ENCODE peak calls at places on chromosome 21, in five cellular contexts. C is thoracic aorta; B is A549; Y is cardiac muscle cell; Z is CD8-positive, alpha-beta T cell. G is an unnamed sample. For H3K9me3, the result is how much of the 10 kb centered on the place peaks cover.

GRCh38 chr21:27562303-27562702 is 595.4 kb upstream of the ADAMTS5 start:
- DNase-seq in Y (no peak), B (no peak), C (no peak), Z (no peak), G (no peak)

GRCh38 chr21:15289896-15290841 is 225.4 kb upstream of the NRIP1 start:
- DNase-seq in B (no peak), Z (no peak), C (no peak), Y (peak), G (no peak)

GRCh38 chr21:41497008-41497407 is 10.9 kb downstream of the TMPRSS2 start:
- DNase-seq in Y (no peak), C (no peak), Z (no peak), B (no peak), G (no peak)

GRCh38 chr21:37370152-37371040 is 3.8 kb downstream of the DYRK1A start:
- DNase-seq in Y (no peak), C (no peak), Z (no peak), B (no peak), G (no peak)

GRCh38 chr21:37415938-37416337 is 49.4 kb downstream of the DYRK1A start:
- DNase-seq in C (no peak), Y (peak), Z (no peak), B (no peak), G (no peak)

GRCh38 chr21:37145635-37146111 is 72.6 kb downstream of the TTC3 start:
- DNase-seq in Z (no peak), B (no peak), C (no peak), Y (no peak), G (no peak)

GRCh38 chr21:42060166-42060565 is 11.0 kb upstream of the UMODL1 start:
- DNase-seq in Y (no peak), Z (no peak), C (no peak), B (no peak), G (no peak)

GRCh38 chr21:15415541-15416261 is 314.1 kb upstream of the USP25 start:
- DNase-seq in B (no peak), Z (no peak), C (no peak), Y (no peak), G (no peak)

GRCh38 chr21:22961248-22961647 is 1963.0 kb downstream of the NCAM2 start:
- DNase-seq in Y (no peak), Z (no peak), C (no peak), B (no peak), G (no peak)

GRCh38 chr21:17050646-17051045 is 462.2 kb upstream of the CXADR start:
- DNase-seq in C (no peak), Y (no peak), Z (no peak), B (no peak), G (no peak)

GRCh38 chr21:16196521-16197208 is 466.9 kb downstream of the USP25 start:
- DNase-seq in C (no peak), Z (no peak), Y (no peak), B (no peak), G (no peak)

GRCh38 chr21:36195613-36196012 is 39.0 kb downstream of the DOP1B start:
- DNase-seq in Z (no peak), C (no peak), Y (no peak), B (no peak), G (no peak)

GRCh38 chr21:15277498-15277897 is 212.7 kb upstream of the NRIP1 start:
- DNase-seq in Y (no peak), Z (no peak), C (no peak), B (no peak), G (no peak)

GRCh38 chr21:21151231-21151630 is 153.0 kb downstream of the NCAM2 start:
- DNase-seq in C (no peak), Z (no peak), Y (no peak), B (no peak), G (no peak)

GRCh38 chr21:28832013-28832714 is 160.5 kb downstream of the LTN1 start:
- DNase-seq in B (no peak), Z (peak), C (no peak), Y (peak), G (no peak)

GRCh38 chr21:16509466-16509865 is 779.7 kb downstream of the USP25 start:
- DNase-seq in B (no peak), C (no peak), Y (no peak), Z (no peak), G (no peak)

GRCh38 chr21:37452222-37452621 is 85.6 kb downstream of the DYRK1A start:
- DNase-seq in B (no peak), Z (no peak), Y (peak), C (peak), G (peak)

GRCh38 chr21:19510057-19510456 is 1106.5 kb upstream of the TMPRSS15 start:
- DNase-seq in B (no peak), Y (no peak), C (no peak), Z (no peak), G (no peak)

GRCh38 chr21:42232176-42232825 is 13.4 kb downstream of the ABCG1 start:
- DNase-seq in Z (no peak), B (no peak), Y (no peak), C (no peak), G (no peak)

GRCh38 chr21:17270234-17270633 is 242.6 kb upstream of the CXADR start:
- DNase-seq in Z (no peak), B (peak), Y (peak), C (no peak), G (peak)

GRCh38 chr21:36446296-36446695 is 33.6 kb downstream of the CLDN14 start:
- DNase-seq in Y (no peak), Z (no peak), C (no peak), B (no peak), G (no peak)

DNA sequence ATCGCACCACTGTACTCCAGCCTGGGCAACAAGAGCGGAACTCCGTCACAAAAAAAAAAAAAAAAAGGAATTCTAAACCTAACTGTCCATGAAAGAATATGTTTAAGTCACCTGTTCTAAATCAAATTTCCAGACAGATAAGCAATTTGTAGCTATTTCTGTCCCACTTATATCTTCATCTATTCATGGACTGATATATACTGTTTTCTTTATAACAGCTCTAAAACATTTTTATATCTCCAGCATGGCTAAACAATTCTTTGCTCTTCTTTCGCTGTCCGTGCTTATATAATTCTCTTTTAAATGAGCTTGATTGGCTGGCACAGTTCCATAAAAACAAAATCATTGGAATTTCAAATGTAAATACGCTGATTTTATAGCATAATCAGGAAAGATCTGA is 30.5 kb downstream of the BRWD1 start:
- DNase-seq in C (no peak), B (no peak), Y (no peak), Z (no peak), G (no peak)
- H3K9me3 ChIP-seq in C (under half), B (under half), Y (under half), Z (under half), G (under half)

DNA sequence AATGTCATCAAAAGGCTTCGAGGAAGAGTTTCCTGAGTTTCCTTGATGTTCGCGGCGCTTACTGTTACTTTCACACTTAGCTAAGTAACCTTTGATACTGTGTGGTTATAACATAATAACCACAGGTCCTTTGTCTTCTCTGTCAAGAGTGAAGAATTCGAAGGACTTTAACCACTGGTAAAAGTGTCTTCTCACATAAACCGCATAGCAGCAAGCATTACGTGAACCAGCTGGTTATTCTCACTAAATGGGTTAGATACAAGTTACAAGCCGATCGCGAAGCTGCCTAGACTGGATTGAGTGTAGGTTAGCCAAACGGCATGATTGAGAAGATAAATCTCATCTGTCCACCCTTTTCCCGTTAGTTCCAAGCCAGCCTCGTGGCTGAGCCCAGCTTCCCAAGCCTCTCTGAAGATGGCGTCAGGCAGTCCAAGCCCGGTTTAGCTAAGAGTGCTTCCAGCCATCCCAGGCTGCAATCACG is 18.3 kb upstream of the IFNGR2 start:
- DNase-seq in C (no peak), Y (no peak), Z (no peak), B (no peak), G (no peak)
- H3K27ac ChIP-seq in C (no peak), Y (no peak), Z (peak), B (no peak), G (no peak)

GRCh38 chr21:45290948-45291612 is 3.4 kb upstream of the POFUT2 start:
- DNase-seq in Y (no peak), C (no peak), Z (no peak), B (no peak), G (no peak)

GRCh38 chr21:45293214-45293725 is 5.6 kb upstream of the POFUT2 start:
- DNase-seq in B (no peak), Y (no peak), Z (no peak), C (no peak), G (no peak)

GRCh38 chr21:45291613-45292398 is 4.1 kb upstream of the POFUT2 start:
- DNase-seq in Y (no peak), C (no peak), Z (no peak), B (no peak), G (no peak)

GRCh38 chr21:45293726-45294401 is 6.2 kb upstream of the POFUT2 start:
- DNase-seq in Z (no peak), B (no peak), Y (no peak), C (no peak), G (no peak)

GRCh38 chr21:45292399-45293213 is 4.9 kb upstream of the POFUT2 start:
- DNase-seq in Z (peak), B (peak), Y (peak), C (peak), G (peak)
- TF ChIP-seq CTCF in Z (peak), B (peak), Y (peak), C (peak), G (peak)

DNA sequence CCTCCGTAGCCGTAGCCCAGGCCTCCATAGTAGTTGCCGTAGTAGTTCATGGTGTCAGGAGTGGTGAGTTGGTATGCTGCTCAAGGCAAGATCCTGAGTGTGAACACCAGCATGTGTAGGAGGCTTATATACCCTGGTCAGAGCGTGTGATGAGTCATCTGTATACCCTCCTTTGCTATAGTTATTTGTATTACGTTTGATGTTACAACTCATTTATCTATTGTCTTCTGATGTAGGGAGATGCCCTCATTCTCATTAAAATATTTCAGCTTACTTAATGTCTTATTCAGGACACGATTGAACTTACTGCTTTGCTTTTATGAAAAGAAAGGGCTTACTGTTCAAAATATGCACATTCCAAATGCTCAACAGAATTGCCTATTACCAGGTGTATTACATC is at the start of gene KRTAP19-5:
- DNase-seq in Z (no peak), C (no peak), Y (no peak), B (no peak), G (no peak)
- H3K9me3 ChIP-seq in Z (under half), C (under half), Y (under half), B (under half), G (under half)

DNA sequence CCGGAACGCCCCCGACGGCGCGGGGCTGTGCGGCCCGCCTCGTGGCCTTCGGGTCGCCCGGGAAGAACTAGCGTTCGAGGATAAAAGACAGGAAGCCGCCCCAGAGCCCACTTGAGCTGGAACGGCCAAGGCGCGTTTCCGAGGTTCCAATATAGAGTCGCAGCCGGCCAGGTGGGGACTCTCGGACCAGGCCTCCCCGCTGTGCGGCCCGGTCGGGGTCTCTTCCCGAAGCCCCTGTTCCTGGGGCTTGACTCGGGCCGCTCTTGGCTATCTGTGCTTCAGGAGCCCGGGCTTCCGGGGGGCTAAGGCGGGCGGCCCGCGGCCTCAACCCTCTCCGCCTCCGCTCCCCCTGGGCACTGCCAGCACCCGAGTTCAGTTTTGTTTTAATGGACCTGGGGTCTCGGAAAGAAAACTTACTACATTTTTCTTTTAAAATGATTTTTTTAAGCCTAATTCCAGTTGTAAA is 158.8 kb downstream of the RUNX1 start:
- DNase-seq in B (no peak), Y (no peak), Z (no peak), C (no peak), G (no peak)
- H3K27ac ChIP-seq in B (peak), Y (no peak), Z (no peak), C (peak), G (peak)

GRCh38 chr21:31659286-31660133 is at the start of gene SOD1:
- DNase-seq in Z (peak), Y (peak), B (peak), C (peak), G (peak)
- TF ChIP-seq CTCF in Z (no peak), Y (no peak), B (no peak), C (no peak), G (no peak)

DNA sequence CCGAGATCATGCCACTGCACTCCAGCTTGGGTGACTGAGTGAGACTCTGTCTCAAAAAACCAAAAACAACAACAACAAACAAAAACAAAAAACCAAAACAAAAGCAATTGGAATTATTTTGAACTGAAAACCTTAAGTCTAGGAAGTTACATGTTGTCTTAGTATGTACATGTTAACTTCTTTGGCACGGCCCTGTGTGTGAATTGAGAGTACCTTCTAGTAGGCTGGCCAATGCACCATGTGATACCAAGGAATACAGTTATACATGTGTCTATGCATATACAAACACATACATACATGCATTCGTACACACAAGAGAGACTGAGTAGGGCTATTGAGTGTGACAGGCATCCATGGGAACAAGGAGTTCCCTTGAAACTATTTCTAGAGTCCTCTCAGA is 18.6 kb downstream of the TPTE start:
- DNase-seq in B (no peak), C (no peak), Z (no peak), Y (no peak), G (no peak)
- H3K9me3 ChIP-seq in B (under half), C (under half), Z (under half), Y (under half), G (under half)

DNA sequence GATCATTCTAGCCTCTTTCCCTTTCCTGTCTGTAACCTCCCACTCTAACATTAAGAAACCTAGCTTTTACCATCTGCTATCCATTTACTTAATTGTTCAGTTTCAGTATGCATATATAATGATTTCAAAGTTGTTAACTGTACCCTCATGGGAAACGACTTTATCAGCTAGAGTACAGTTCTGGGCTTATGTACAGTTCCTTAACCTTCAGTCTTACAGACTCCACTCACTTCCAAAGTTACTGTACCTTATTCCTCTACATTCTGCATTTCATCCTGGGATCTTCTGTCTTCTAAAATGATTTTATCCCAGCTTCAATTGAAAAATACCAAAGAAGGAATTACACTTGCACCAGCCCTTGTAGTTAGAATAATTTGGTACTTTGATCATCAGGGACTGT is 108.7 kb upstream of the KCNE2 start:
- DNase-seq in B (no peak), Y (no peak), C (no peak), Z (no peak), G (no peak)
- H3K27ac ChIP-seq in B (no peak), Y (no peak), C (no peak), Z (no peak), G (no peak)

DNA sequence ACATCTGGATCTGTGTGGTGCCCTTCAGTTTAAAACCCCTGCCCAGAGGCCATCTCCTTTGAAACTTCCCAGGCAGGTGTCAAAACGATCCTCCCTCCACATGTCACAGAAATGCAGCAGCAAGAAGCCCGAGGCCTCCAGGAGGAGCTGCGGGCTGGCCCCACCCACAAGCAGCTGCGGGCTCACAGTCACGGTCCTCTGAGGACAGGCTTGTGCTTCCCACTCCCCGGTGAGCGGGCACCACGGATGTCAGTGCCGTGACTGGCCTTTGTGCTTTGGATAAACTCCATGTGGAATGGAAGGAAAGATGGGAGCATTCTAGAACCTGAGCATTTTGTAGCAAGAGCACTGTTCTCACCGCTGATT is 65.8 kb downstream of the SIK1 start:
- DNase-seq in Z (no peak), C (no peak), Y (no peak), B (no peak), G (no peak)
- TF ChIP-seq CTCF in Z (no peak), C (no peak), Y (no peak), B (no peak), G (peak)

GRCh38 chr21:38879912-38880577 is 74.3 kb downstream of the ETS2 start:
- DNase-seq in B (no peak), Z (no peak), Y (no peak), C (no peak), G (no peak)
- H3K9me3 ChIP-seq in B (under half), Z (under half), Y (under half), C (under half), G (under half)